ENCODE peak calls at places on chromosomes 4 and X, in six cellular contexts. J is DMS153, B is adipocyte, L is iPS-NIHi11, A is C1 segment of cervical spinal cord, H is foreskin keratinocyte. M is an unnamed sample.

GRCh38 chrX:24423960-24424359 is 41.1 kb upstream of the PDK3 start:
- DNase-seq in L (no peak), H (no peak), J (no peak), B (peak), A (no peak), M (no peak)

GRCh38 chr4:147779449-147779848 is 47.6 kb downstream of the ARHGAP10 start:
- DNase-seq in L (no peak), A (no peak), H (no peak), J (no peak), B (no peak), M (no peak)

GRCh38 chr4:85722806-85723205 is 247.9 kb downstream of the ARHGAP24 start:
- DNase-seq in L (no peak), H (no peak), J (no peak), B (peak), A (no peak), M (no peak)

GRCh38 chr4:128524311-128524710 is 236.7 kb upstream of the PGRMC2 start:
- DNase-seq in H (peak), A (no peak), B (peak), J (no peak), L (peak), M (no peak)

GRCh38 chr4:55675196-55675793 is 39.2 kb upstream of the NMU start:
- DNase-seq in J (peak), A (no peak), B (no peak), L (no peak), H (no peak), M (peak)

GRCh38 chrX:111244238-111244750 is 26.0 kb downstream of the CAPN6 start:
- DNase-seq in L (peak), B (peak), J (no peak), H (no peak), A (no peak), M (peak)

GRCh38 chr4:176034498-176034897 is 31.1 kb upstream of the WDR17 start:
- DNase-seq in H (peak), A (no peak), B (peak), L (no peak), J (no peak), M (peak)

GRCh38 chrX:8988456-8988855 is 45.5 kb downstream of the FAM9B start:
- DNase-seq in L (peak), J (no peak), A (no peak), B (peak), H (peak), M (no peak)

GRCh38 chr4:157010630-157011029 is 39.0 kb upstream of the PDGFC start:
- DNase-seq in H (no peak), J (no peak), L (no peak), A (no peak), B (no peak), M (no peak)

GRCh38 chrX:6228720-6229119 is at the start of gene NLGN4X:
- DNase-seq in H (no peak), B (no peak), A (peak), J (peak), L (peak), M (no peak)

GRCh38 chrX:136237074-136237473 is 14.1 kb downstream of the MAP7D3 start:
- DNase-seq in J (no peak), L (no peak), B (no peak), A (no peak), H (no peak), M (no peak)

GRCh38 chrX:10813761-10814160 is 193.4 kb upstream of the MID1 start:
- DNase-seq in J (no peak), H (no peak), B (no peak), A (no peak), L (no peak), M (no peak)

GRCh38 chr4:26737385-26737784 is 123.3 kb upstream of the STIM2 start:
- DNase-seq in A (no peak), L (no peak), B (no peak), J (no peak), H (no peak), M (no peak)

GRCh38 chrX:136497556-136498048 is at the start of gene HTATSF1:
- DNase-seq in H (peak), A (no peak), L (peak), J (no peak), B (no peak), M (no peak)

GRCh38 chr4:153126137-153126536 is 78.1 kb upstream of the TRIM2 start:
- DNase-seq in J (no peak), A (no peak), L (no peak), H (no peak), B (no peak), M (no peak)

GRCh38 chrX:152817082-152817744 is 13.3 kb downstream of the CETN2 start:
- DNase-seq in B (peak), H (peak), J (no peak), L (peak), A (no peak), M (peak)

GRCh38 chrX:51395807-51396728 is 63.4 kb downstream of the NUDT10 start:
- DNase-seq in L (peak), H (no peak), J (no peak), A (peak), B (no peak), M (peak)

GRCh38 chr4:111945014-111945413 is 200.2 kb upstream of the FAM241A start:
- DNase-seq in B (peak), J (no peak), A (no peak), L (peak), H (peak), M (no peak)

GRCh38 chr4:7429601-7430078 is 5.1 kb downstream of the PSAPL1 start:
- DNase-seq in B (no peak), L (no peak), J (no peak), A (no peak), H (no peak), M (no peak)

GRCh38 chrX:107677501-107677901 is 49.2 kb downstream of the PRPS1 start:
- DNase-seq in B (peak), H (peak), J (no peak), L (no peak), A (no peak), M (no peak)

GRCh38 chr4:80540785-80541469 is 205.4 kb downstream of the CFAP299 start:
- DNase-seq in A (no peak), L (no peak), H (no peak), B (peak), J (no peak), M (peak)

GRCh38 chrX:97175147-97175546 is 291.4 kb downstream of the RPA4 start:
- DNase-seq in H (no peak), L (no peak), J (no peak), A (no peak), B (no peak), M (no peak)

GRCh38 chr4:6530964-6531363 is 44.0 kb upstream of the MAN2B2 start:
- DNase-seq in H (no peak), B (no peak), J (no peak), L (no peak), A (no peak), M (no peak)